ENCODE peak calls at places on chromosomes 7 and 10, in ten cellular contexts. O is T-cell; D is Daoy; H is stimulated activated CD4-positive, alpha-beta T cell treated with anti-CD3 and anti-CD28 coated beads, TNF-alpha, amount 100 ng/mL, for 48 hours; V is activated T-cell treated with anti-CD3 and anti-CD28 coated beads, Interleukin-2, amount 50 U/mL, for 72 hours; L is HEK293T; B is A549; W is hepatic stellate cell; Q is stimulated activated effector memory CD8-positive, alpha-beta T cell treated with anti-CD3 and anti-CD28 coated beads, Interleukin-12 subunit alpha, Interleukin-12 subunit beta, amount 100 ng/mL, for 72 hours; S is kidney glomerular epithelial cell. M is an unnamed sample.

GRCh38 chr10:62658516-62658915 is 146.0 kb upstream of the ADO start:
- DNase-seq in H (no peak), B (no peak), V (no peak), D (no peak), O (no peak), W (no peak), Q (no peak), S (no peak), L (no peak), M (no peak)

GRCh38 chr10:77620731-77621130 is 16.9 kb downstream of the KCNMA1 start:
- DNase-seq in O (no peak), V (no peak), B (no peak), D (peak), W (no peak), H (no peak), Q (no peak), S (no peak), L (no peak), M (no peak)

GRCh38 chr7:73830872-73831655 is at the start of gene CLDN4:
- DNase-seq in V (no peak), L (no peak), Q (no peak), W (no peak), S (no peak), H (no peak), B (no peak), D (no peak), O (no peak), M (no peak)

GRCh38 chr10:32271617-32272016 is 75.3 kb downstream of the EPC1 start:
- DNase-seq in W (no peak), Q (no peak), O (no peak), S (no peak), V (no peak), L (no peak), D (no peak), B (no peak), H (no peak), M (no peak)

GRCh38 chr7:150311711-150312110 is 11.4 kb upstream of the LRRC61 start:
- DNase-seq in Q (no peak), D (peak), B (no peak), L (no peak), W (no peak), S (no peak), O (no peak), H (no peak), V (no peak), M (no peak)

GRCh38 chr10:105974803-105975456 is 1189.6 kb downstream of the SORCS1 start:
- DNase-seq in O (no peak), Q (no peak), S (peak), W (no peak), B (no peak), H (no peak), V (no peak), D (no peak), L (peak), M (no peak)

GRCh38 chr10:15122477-15123030 is 25.4 kb downstream of the RPP38 start:
- DNase-seq in W (no peak), L (no peak), H (no peak), S (no peak), Q (no peak), O (no peak), B (no peak), V (peak), D (no peak), M (no peak)

GRCh38 chr10:31803606-31804195 is 124.9 kb downstream of the ARHGAP12 start:
- DNase-seq in D (no peak), Q (no peak), O (no peak), W (no peak), S (no peak), V (no peak), B (no peak), L (no peak), H (no peak), M (no peak)

GRCh38 chr7:73681031-73681430 is 2.2 kb downstream of the DNAJC30 start:
- DNase-seq in O (no peak), S (peak), B (no peak), W (no peak), L (no peak), H (no peak), D (peak), V (no peak), Q (no peak), M (no peak)